ENCODE peak calls at places on chromosomes 13 and 19, in four cellular contexts. Y, O, K and I are unnamed samples.

GRCh38 chr13:46170268-46170667 is 11.7 kb downstream of the LCP1 start:
- DNase-seq in Y (no peak), O (no peak), K (no peak), I (no peak)

GRCh38 chr13:95643814-95644598 is 500 bp downstream of the DZIP1 start:
- DNase-seq in Y (no peak), O (peak), K (peak), I (no peak)

GRCh38 chr13:49549289-49549688 is 36.1 kb downstream of the RCBTB1 start:
- DNase-seq in Y (no peak), O (no peak), K (no peak), I (no peak)

GRCh38 chr13:84896128-84896527 is 903.1 kb downstream of the SLITRK6 start:
- DNase-seq in Y (peak), O (peak), K (peak), I (peak)

GRCh38 chr13:32902898-32903297 is 113.3 kb upstream of the KL start:
- DNase-seq in Y (no peak), O (peak), K (no peak), I (no peak)

GRCh38 chr13:22061371-22061805 is 390.5 kb downstream of the FGF9 start:
- DNase-seq in Y (no peak), O (no peak), K (no peak), I (no peak)

GRCh38 chr13:44243198-44243852 is 130.3 kb upstream of the SERP2 start:
- DNase-seq in Y (peak), O (no peak), K (peak), I (no peak)

GRCh38 chr19:39070888-39071287 is 13.3 kb upstream of the ACP7 start:
- DNase-seq in Y (no peak), O (peak), K (peak), I (no peak)

GRCh38 chr19:39126593-39127187 is 1.1 kb downstream of the PAK4 start:
- DNase-seq in Y (no peak), O (no peak), K (peak), I (no peak)

GRCh38 chr19:18173054-18173571 is 500 bp upstream of the IFI30 start:
- DNase-seq in Y (peak), O (no peak), K (no peak), I (no peak)

GRCh38 chr13:28449826-28450773 is 44.8 kb downstream of the FLT1 start:
- DNase-seq in Y (no peak), O (peak), K (no peak), I (no peak)

GRCh38 chr13:99258946-99259345 is 767 bp upstream of the GPR18 start:
- DNase-seq in Y (peak), O (no peak), K (no peak), I (no peak)

GRCh38 chr13:84237181-84237580 is 354.9 kb upstream of the SLITRK1 start:
- DNase-seq in Y (no peak), O (no peak), K (no peak), I (no peak)

GRCh38 chr19:41860419-41861097 is 503 bp downstream of the RPS19 start:
- DNase-seq in Y (peak), O (no peak), K (peak), I (no peak)

GRCh38 chr13:27168870-27169525 is 2.6 kb downstream of the USP12 start:
- DNase-seq in Y (no peak), O (no peak), K (no peak), I (no peak)

GRCh38 chr19:21604941-21605548 is 99.6 kb downstream of the ZNF429 start:
- DNase-seq in Y (no peak), O (no peak), K (no peak), I (no peak)

GRCh38 chr13:114110091-114110829 is 22.2 kb downstream of the RASA3 start:
- DNase-seq in Y (peak), O (no peak), K (peak), I (no peak)

GRCh38 chr13:73235385-73235784 is 176.6 kb downstream of the KLF5 start:
- DNase-seq in Y (no peak), O (no peak), K (no peak), I (no peak)

GRCh38 chr13:100131863-100132574 is 43.1 kb downstream of the PCCA start:
- DNase-seq in Y (no peak), O (peak), K (peak), I (peak)

GRCh38 chr13:47671762-47672161 is 329.3 kb downstream of the SUCLA2 start:
- DNase-seq in Y (no peak), O (no peak), K (no peak), I (no peak)

GRCh38 chr19:16064209-16064889 is 11.9 kb upstream of the TPM4 start:
- DNase-seq in Y (no peak), O (no peak), K (peak), I (no peak)

GRCh38 chr13:28574617-28575142 is 79.8 kb upstream of the FLT1 start:
- DNase-seq in Y (peak), O (peak), K (peak), I (peak)

GRCh38 chr19:11105014-11105636 is 15.9 kb downstream of the LDLR start:
- DNase-seq in Y (no peak), O (no peak), K (no peak), I (no peak)

GRCh38 chr13:19822673-19823072 is 39.9 kb upstream of the PSPC1 start:
- DNase-seq in Y (no peak), O (no peak), K (no peak), I (no peak)

GRCh38 chr19:41965127-41965526 is 6.0 kb upstream of the RABAC1 start:
- DNase-seq in Y (no peak), O (no peak), K (no peak), I (no peak)

GRCh38 chr19:54063350-54064078 is at the start of gene VSTM1:
- DNase-seq in Y (no peak), O (no peak), K (no peak), I (no peak)

GRCh38 chr13:90800082-90800746 is 547.3 kb upstream of the MIR17HG start:
- DNase-seq in Y (no peak), O (no peak), K (peak), I (no peak)

GRCh38 chr13:28533441-28534166 is 38.7 kb upstream of the FLT1 start:
- DNase-seq in Y (no peak), O (no peak), K (peak), I (no peak)

GRCh38 chr13:38763446-38764381 is 76.8 kb downstream of the FREM2 start:
- DNase-seq in Y (peak), O (no peak), K (peak), I (no peak)

GRCh38 chr13:112234131-112234875 is 141.9 kb upstream of the SPACA7 start:
- DNase-seq in Y (no peak), O (no peak), K (no peak), I (no peak)

GRCh38 chr13:110636053-110636475 is 20.7 kb downstream of the NAXD start:
- DNase-seq in Y (no peak), O (no peak), K (no peak), I (no peak)

GRCh38 chr13:57326532-57326931 is 159.5 kb downstream of the PRR20E start:
- DNase-seq in Y (no peak), O (no peak), K (no peak), I (no peak)

GRCh38 chr13:27079421-27079958 is 92.1 kb downstream of the USP12 start:
- DNase-seq in Y (no peak), O (peak), K (peak), I (peak)

GRCh38 chr13:32881792-32882175 is 134.4 kb upstream of the KL start:
- DNase-seq in Y (no peak), O (no peak), K (no peak), I (no peak)

GRCh38 chr19:3760871-3761361 is 576 bp downstream of the APBA3 start:
- DNase-seq in Y (peak), O (no peak), K (peak), I (no peak)

GRCh38 chr13:103695320-103695719 is 629.1 kb upstream of the SLC10A2 start:
- DNase-seq in Y (no peak), O (no peak), K (no peak), I (no peak)

GRCh38 chr19:7340959-7341837 is 7.5 kb upstream of the ARHGEF18 start:
- DNase-seq in Y (peak), O (peak), K (peak), I (peak)

GRCh38 chr19:38191747-38192146 is 32.3 kb downstream of the DPF1 start:
- DNase-seq in Y (no peak), O (no peak), K (no peak), I (no peak)

GRCh38 chr19:50333235-50333736 is 4.1 kb upstream of the KCNC3 start:
- DNase-seq in Y (peak), O (peak), K (peak), I (peak)

GRCh38 chr13:52452470-52452869 is 2.0 kb upstream of the VPS36 start:
- DNase-seq in Y (no peak), O (no peak), K (no peak), I (no peak)

GRCh38 chr13:52447815-52448552 is 2.5 kb downstream of the VPS36 start:
- DNase-seq in Y (no peak), O (no peak), K (peak), I (no peak)

GRCh38 chr13:52449323-52450011 is 967 bp downstream of the VPS36 start:
- DNase-seq in Y (peak), O (no peak), K (no peak), I (no peak)

GRCh38 chr13:52450012-52450792 is at the start of gene VPS36:
- DNase-seq in Y (peak), O (peak), K (peak), I (peak)

DNA sequence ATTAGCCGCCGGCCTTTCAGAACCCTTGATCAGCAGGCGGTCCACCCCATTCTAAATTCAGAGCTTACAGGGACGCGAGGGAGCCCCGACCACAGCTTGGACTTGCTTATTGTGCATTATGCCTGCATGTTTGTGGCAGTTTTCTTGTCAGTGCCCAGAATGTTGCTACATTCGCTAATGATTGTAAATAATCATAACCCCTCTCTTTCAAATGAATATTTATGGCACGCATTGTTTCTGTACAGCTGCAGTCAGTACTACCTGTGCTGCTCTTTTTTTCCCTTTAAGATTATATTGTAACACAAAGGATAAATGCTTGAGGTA is 321 bp upstream of the VPS36 start:
- DNase-seq in Y (no peak), O (no peak), K (no peak), I (no peak)
- H3K4me3 ChIP-seq in Y (peak), O (peak), K (peak), I (peak)

DNA sequence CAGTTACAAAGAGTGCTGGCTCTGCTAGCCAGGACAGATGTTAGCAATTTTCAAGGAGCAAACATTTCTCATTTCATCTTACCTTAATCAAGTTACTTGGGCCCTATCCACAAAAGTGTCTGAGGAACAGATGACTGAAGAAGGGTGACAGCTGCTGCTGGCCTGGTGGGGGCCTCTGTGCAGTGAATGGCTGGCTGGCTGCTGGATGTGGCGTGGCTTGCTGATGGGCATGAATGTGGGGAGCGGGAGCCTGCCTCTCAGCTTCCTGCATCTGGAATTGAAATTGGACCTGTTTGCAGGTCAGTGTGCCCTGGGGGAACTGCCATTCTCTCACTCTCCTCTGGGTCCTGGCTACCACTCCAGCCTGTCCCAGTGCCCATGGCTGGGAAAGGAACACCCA is 94.7 kb downstream of the RGCC start:
- DNase-seq in Y (no peak), O (no peak), K (no peak), I (no peak)
- H3K4me3 ChIP-seq in Y (no peak), O (no peak), K (no peak), I (no peak)

GRCh38 chr13:31331051-31331450 is 131.3 kb downstream of the B3GLCT start:
- DNase-seq in Y (no peak), O (no peak), K (no peak), I (no peak)

GRCh38 chr13:31334547-31334946 is 134.8 kb downstream of the B3GLCT start:
- DNase-seq in Y (no peak), O (no peak), K (no peak), I (no peak)

DNA sequence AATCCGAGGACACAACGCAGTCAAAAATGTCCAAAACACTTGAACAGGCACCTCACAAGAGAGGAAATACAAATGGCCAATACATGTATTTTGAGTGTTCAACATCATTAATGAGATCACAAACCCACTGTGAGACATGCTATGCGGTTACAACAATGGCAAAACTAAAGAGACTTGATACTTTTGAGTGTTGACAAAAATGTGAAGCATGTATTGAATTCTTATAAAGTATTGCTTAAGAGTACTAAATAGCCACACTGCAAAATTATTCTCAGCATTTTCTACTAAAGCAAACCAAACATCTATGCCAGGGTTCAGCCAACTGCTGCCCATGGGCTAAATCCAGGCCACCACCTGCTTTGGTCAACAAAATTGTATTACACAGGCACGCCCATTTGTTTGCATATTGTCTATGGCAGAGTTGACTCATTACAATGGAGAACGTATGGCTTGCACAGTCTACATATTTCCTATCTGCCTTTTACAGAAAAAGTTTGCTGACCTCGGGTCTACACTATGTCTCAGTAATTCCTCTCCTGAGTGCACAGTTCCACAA is 135.3 kb downstream of the B3GLCT start:
- DNase-seq in Y (no peak), O (no peak), K (no peak), I (no peak)
- H3K4me3 ChIP-seq in Y (no peak), O (no peak), K (no peak), I (no peak)

GRCh38 chr19:47231215-47232054 is 436 bp upstream of the BBC3 start:
- DNase-seq in Y (peak), O (peak), K (peak), I (peak)
- H3K4me3 ChIP-seq in Y (peak), O (peak), K (peak), I (peak)

GRCh38 chr19:40464059-40465024 is 1.2 kb downstream of the BLVRB start:
- DNase-seq in Y (peak), O (peak), K (peak), I (peak)

GRCh38 chr19:40465781-40466218 is 255 bp upstream of the BLVRB start:
- DNase-seq in Y (peak), O (peak), K (peak), I (peak)

GRCh38 chr19:40466219-40467006 is at the start of gene SPTBN4:
- DNase-seq in Y (no peak), O (no peak), K (no peak), I (no peak)

GRCh38 chr19:40465025-40465780 is at the start of gene BLVRB:
- DNase-seq in Y (peak), O (peak), K (peak), I (no peak)

GRCh38 chr19:40467007-40467565 is 285 bp downstream of the SPTBN4 start:
- DNase-seq in Y (no peak), O (no peak), K (no peak), I (no peak)
- H3K4me3 ChIP-seq in Y (no peak), O (peak), K (peak), I (peak)

DNA sequence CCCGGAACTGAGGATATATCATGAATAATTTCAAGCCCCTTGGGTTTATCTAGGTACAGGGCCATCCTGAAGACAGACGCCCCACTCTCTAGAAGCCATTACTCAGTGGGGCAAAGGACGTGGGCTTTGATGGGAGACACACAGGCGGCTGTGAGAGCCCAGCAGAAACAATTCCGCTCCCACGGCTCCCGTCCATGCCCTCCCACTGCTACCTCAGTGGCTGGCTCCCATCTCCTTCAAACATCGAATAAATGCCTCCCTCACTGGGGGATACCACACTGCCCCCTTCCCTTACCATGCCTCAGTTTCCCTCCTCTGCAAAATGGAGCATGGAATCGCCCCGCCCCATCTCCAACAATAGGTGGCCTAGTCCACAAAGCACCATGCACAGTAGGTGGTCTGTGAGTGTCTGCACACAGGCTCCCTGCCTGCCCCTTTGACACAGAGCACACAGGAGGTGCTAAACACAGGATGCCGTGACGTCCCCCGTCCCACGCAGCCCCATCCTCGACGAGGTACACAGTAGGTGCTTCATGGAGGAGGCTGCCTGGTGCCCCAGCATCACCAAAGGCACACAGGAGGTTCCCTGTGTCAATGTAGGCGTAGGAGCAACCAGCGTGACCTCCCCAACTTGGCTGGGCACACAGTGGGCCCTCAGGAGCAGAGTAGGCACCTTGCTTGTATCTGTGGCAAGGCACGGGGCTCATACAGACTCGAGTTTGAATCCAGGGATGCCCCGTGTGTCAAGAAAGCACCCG is 46.0 kb downstream of the PTPRS start:
- DNase-seq in Y (no peak), O (no peak), K (no peak), I (no peak)
- H3K4me3 ChIP-seq in Y (no peak), O (no peak), K (no peak), I (peak)

GRCh38 chr19:34269081-34269480 is 14.7 kb downstream of the GARRE1 start:
- DNase-seq in Y (no peak), O (no peak), K (no peak), I (no peak)
- H3K4me3 ChIP-seq in Y (no peak), O (no peak), K (no peak), I (no peak)

GRCh38 chr19:45599286-45599685 is 2.7 kb downstream of the GPR4 start:
- DNase-seq in Y (no peak), O (no peak), K (no peak), I (no peak)

GRCh38 chr19:45601115-45601514 is 897 bp downstream of the GPR4 start:
- DNase-seq in Y (no peak), O (no peak), K (no peak), I (no peak)

GRCh38 chr19:45598267-45599011 is 3.6 kb downstream of the GPR4 start:
- DNase-seq in Y (peak), O (no peak), K (peak), I (no peak)

GRCh38 chr19:45600340-45600885 is 1.6 kb downstream of the GPR4 start:
- DNase-seq in Y (no peak), O (no peak), K (no peak), I (no peak)

GRCh38 chr19:45601524-45602522 is at the start of gene GPR4:
- DNase-seq in Y (no peak), O (no peak), K (no peak), I (no peak)
- H3K4me3 ChIP-seq in Y (no peak), O (peak), K (peak), I (no peak)

GRCh38 chr19:48676887-48677286 is 4.1 kb upstream of the NTN5 start:
- DNase-seq in Y (no peak), O (no peak), K (no peak), I (no peak)

GRCh38 chr19:48676487-48676886 is 3.7 kb upstream of the NTN5 start:
- DNase-seq in Y (no peak), O (no peak), K (no peak), I (no peak)

GRCh38 chr19:48673436-48674100 is 751 bp upstream of the NTN5 start:
- DNase-seq in Y (no peak), O (no peak), K (no peak), I (no peak)

GRCh38 chr19:48674216-48674809 is 1.5 kb upstream of the NTN5 start:
- DNase-seq in Y (no peak), O (no peak), K (no peak), I (no peak)

GRCh38 chr19:48674921-48675824 is 2.4 kb upstream of the NTN5 start:
- DNase-seq in Y (peak), O (peak), K (peak), I (no peak)
- H3K4me3 ChIP-seq in Y (no peak), O (no peak), K (no peak), I (no peak)